ENCODE peak calls at places on chromosomes 11 and 22, in six cellular contexts. M is RPMI7951, H is AML-193, V is glutamatergic neuron, E is ACHN, A is AG09309. O is an unnamed sample.

GRCh38 chr11:78070606-78071005 is 6.9 kb downstream of the THRSP start:
- DNase-seq in E (no peak), A (no peak), M (peak; percentile 62), V (no peak), H (no peak), O (no peak)

GRCh38 chr11:78715639-78716311 is 141.1 kb upstream of the NARS2 start:
- DNase-seq in H (peak; percentile 20), E (peak; percentile 86), V (peak; percentile 85), M (peak; percentile 93), A (no peak), O (peak; percentile 89)

GRCh38 chr11:88515002-88515401 is 177.5 kb upstream of the CTSC start:
- DNase-seq in M (no peak), E (no peak), H (no peak), A (no peak), V (no peak), O (no peak)

GRCh38 chr22:49976439-49977175 is 16.0 kb downstream of the PIM3 start:
- DNase-seq in E (no peak), M (no peak), V (no peak), A (no peak), H (no peak), O (no peak)

GRCh38 chr11:66336234-66337102 is at the start of gene RIN1:
- DNase-seq in M (peak; percentile 100), E (peak; percentile 96), A (peak; percentile 95), H (peak; percentile 58), V (peak; percentile 61), O (peak; percentile 57)

GRCh38 chr11:7892751-7893356 is 38.2 kb downstream of the OR10A6 start:
- DNase-seq in A (no peak), E (peak; percentile 58), M (peak; percentile 67), H (peak; percentile 80), V (no peak), O (no peak)

GRCh38 chr11:66768088-66768521 is 39.1 kb upstream of the SPTBN2 start:
- DNase-seq in M (no peak), A (no peak), E (peak; percentile 35), V (no peak), H (peak; percentile 18), O (no peak)

GRCh38 chr22:17091851-17092250 is 7.1 kb downstream of the IL17RA start:
- DNase-seq in A (no peak), H (no peak), M (no peak), E (no peak), V (no peak), O (no peak)

GRCh38 chr11:12149672-12150225 is 39.4 kb downstream of the MICAL2 start:
- DNase-seq in H (no peak), E (no peak), M (peak; percentile 49), V (no peak), A (no peak), O (no peak)

GRCh38 chr22:40721266-40721665 is 42.0 kb downstream of the MCHR1 start:
- DNase-seq in E (no peak), A (no peak), M (peak; percentile 66), V (peak; percentile 56), H (no peak), O (no peak)

GRCh38 chr22:46085831-46086576 is 64.3 kb upstream of the PPARA start:
- DNase-seq in M (peak; percentile 58), A (peak; percentile 77), H (no peak), E (no peak), V (no peak), O (no peak)

GRCh38 chr11:131652231-131652630 is 281.8 kb downstream of the NTM start:
- DNase-seq in H (no peak), E (no peak), M (peak; percentile 66), A (no peak), V (no peak), O (no peak)

GRCh38 chr11:128501576-128502549 is 85.5 kb downstream of the ETS1 start:
- DNase-seq in A (no peak), V (no peak), M (peak; percentile 92), E (no peak), H (no peak), O (no peak)

GRCh38 chr11:102470257-102470656 is 17.7 kb upstream of the TMEM123 start:
- DNase-seq in M (no peak), A (no peak), V (no peak), E (no peak), H (no peak), O (no peak)

GRCh38 chr22:48103126-48103875 is 1340.9 kb downstream of the TBC1D22A start:
- DNase-seq in H (no peak), E (no peak), M (no peak), A (no peak), V (no peak), O (no peak)

GRCh38 chr11:68364581-68364980 is 52.2 kb downstream of the LRP5 start:
- DNase-seq in V (peak; percentile 11), M (no peak), A (no peak), E (no peak), H (no peak), O (no peak)

GRCh38 chr11:103529217-103529684 is 420.0 kb downstream of the DYNC2H1 start:
- DNase-seq in H (no peak), V (no peak), E (peak; percentile 87), A (peak; percentile 32), M (peak; percentile 91), O (no peak)

GRCh38 chr22:41654322-41654721 is 33.2 kb downstream of the XRCC6 start:
- DNase-seq in M (no peak), H (no peak), A (no peak), V (no peak), E (no peak), O (no peak)

GRCh38 chr11:45371251-45371749 is 85.2 kb upstream of the SYT13 start:
- DNase-seq in H (peak; percentile 35), A (peak; percentile 18), E (peak; percentile 62), M (peak; percentile 40), V (peak; percentile 87), O (peak; percentile 93)

GRCh38 chr11:57546869-57547518 is 9.6 kb downstream of the SMTNL1 start:
- DNase-seq in A (no peak), V (peak; percentile 47), M (peak; percentile 53), E (peak; percentile 31), H (no peak), O (peak; percentile 39)

GRCh38 chr22:23874871-23875270 is 17.2 kb downstream of the SLC2A11 start:
- DNase-seq in H (no peak), M (no peak), A (no peak), V (peak; percentile 49), E (no peak), O (no peak)

GRCh38 chr11:120231963-120232362 is 8.0 kb upstream of the POU2F3 start:
- DNase-seq in M (no peak), E (no peak), H (no peak), A (no peak), V (no peak), O (no peak)

GRCh38 chr11:64729851-64730382 is 6.9 kb upstream of the NRXN2 start:
- DNase-seq in M (no peak), H (no peak), E (no peak), V (peak; percentile 79), A (no peak), O (peak; percentile 92)

GRCh38 chr11:9617960-9618359 is 44.5 kb downstream of the WEE1 start:
- DNase-seq in E (no peak), M (no peak), H (no peak), V (no peak), A (peak; percentile 69), O (no peak)

GRCh38 chr11:64616817-64617216 is 25.8 kb downstream of the SLC22A12 start:
- DNase-seq in E (no peak), V (no peak), M (no peak), A (no peak), H (no peak), O (no peak)

O was measured in WTC11.